ENCODE peak calls at places on chromosomes 1 and 21, in five cellular contexts. B is K562, G is uterus, L is ovary, Z is body of pancreas. O is an unnamed sample. For H3K36me3, the result is how much of the 10 kb centered on the place peaks cover.

GRCh38 chr1:14786104-14786675 is 187.7 kb downstream of the KAZN start:
- DNase-seq in B (no peak), G (no peak), L (no peak), Z (no peak), O (no peak)

GRCh38 chr21:44057960-44058651 is 46.0 kb downstream of the TRAPPC10 start:
- DNase-seq in B (no peak), G (no peak), L (no peak), Z (no peak), O (no peak)

GRCh38 chr1:229855999-229856650 is 210.9 kb upstream of the GALNT2 start:
- DNase-seq in B (no peak), G (no peak), L (no peak), Z (peak), O (peak)

GRCh38 chr1:164320780-164321683 is 238.0 kb upstream of the PBX1 start:
- DNase-seq in B (no peak), G (peak), L (peak), Z (peak), O (peak)

GRCh38 chr1:159071970-159072582 is 4.5 kb downstream of the AIM2 start:
- DNase-seq in B (peak), G (no peak), L (no peak), Z (no peak), O (no peak)

GRCh38 chr1:44810101-44810761 is 1.9 kb downstream of the BTBD19 start:
- DNase-seq in B (no peak), G (no peak), L (peak), Z (peak), O (peak)

GRCh38 chr1:27527223-27527856 is 37.4 kb upstream of the WASF2 start:
- DNase-seq in B (peak), G (peak), L (peak), Z (peak), O (peak)

GRCh38 chr1:228372183-228373003 is 34.2 kb downstream of the TRIM11 start:
- DNase-seq in B (peak), G (no peak), L (peak), Z (peak), O (peak)

GRCh38 chr1:167544447-167544846 is 9.1 kb downstream of the CREG1 start:
- DNase-seq in B (no peak), G (no peak), L (no peak), Z (no peak), O (peak)

GRCh38 chr1:170075186-170075585 is 691 bp upstream of the KIFAP3 start:
- DNase-seq in B (peak), G (peak), L (peak), Z (peak), O (no peak)

GRCh38 chr1:158537609-158538008 is 16.6 kb downstream of the OR6Y1 start:
- DNase-seq in B (no peak), G (no peak), L (no peak), Z (no peak), O (no peak)

GRCh38 chr1:7249516-7249915 is 464.3 kb downstream of the CAMTA1 start:
- DNase-seq in B (no peak), G (no peak), L (no peak), Z (no peak), O (no peak)

GRCh38 chr1:10339036-10339567 is 59.8 kb upstream of the PGD start:
- DNase-seq in B (no peak), G (no peak), L (no peak), Z (no peak), O (no peak)

GRCh38 chr1:84998642-84999280 is 1.8 kb upstream of the MCOLN2 start:
- DNase-seq in B (no peak), G (no peak), L (no peak), Z (no peak), O (peak)

GRCh38 chr1:155913969-155914757 is 3.0 kb upstream of the RIT1 start:
- DNase-seq in B (no peak), G (no peak), L (no peak), Z (no peak), O (no peak)

GRCh38 chr1:155912056-155912536 is 947 bp upstream of the RIT1 start:
- DNase-seq in B (no peak), G (no peak), L (no peak), Z (no peak), O (no peak)

GRCh38 chr1:155909894-155910293 is 1.3 kb downstream of the RIT1 start:
- DNase-seq in B (no peak), G (no peak), L (no peak), Z (no peak), O (no peak)

GRCh38 chr1:155910621-155911121 is 478 bp downstream of the RIT1 start:
- DNase-seq in B (peak), G (peak), L (peak), Z (peak), O (no peak)

GRCh38 chr1:155911156-155912055 is at the start of gene RIT1:
- DNase-seq in B (peak), G (peak), L (peak), Z (peak), O (peak)
- TF ChIP-seq POLR2A in B (peak), G (peak), L (peak), Z (peak), O (peak)

DNA sequence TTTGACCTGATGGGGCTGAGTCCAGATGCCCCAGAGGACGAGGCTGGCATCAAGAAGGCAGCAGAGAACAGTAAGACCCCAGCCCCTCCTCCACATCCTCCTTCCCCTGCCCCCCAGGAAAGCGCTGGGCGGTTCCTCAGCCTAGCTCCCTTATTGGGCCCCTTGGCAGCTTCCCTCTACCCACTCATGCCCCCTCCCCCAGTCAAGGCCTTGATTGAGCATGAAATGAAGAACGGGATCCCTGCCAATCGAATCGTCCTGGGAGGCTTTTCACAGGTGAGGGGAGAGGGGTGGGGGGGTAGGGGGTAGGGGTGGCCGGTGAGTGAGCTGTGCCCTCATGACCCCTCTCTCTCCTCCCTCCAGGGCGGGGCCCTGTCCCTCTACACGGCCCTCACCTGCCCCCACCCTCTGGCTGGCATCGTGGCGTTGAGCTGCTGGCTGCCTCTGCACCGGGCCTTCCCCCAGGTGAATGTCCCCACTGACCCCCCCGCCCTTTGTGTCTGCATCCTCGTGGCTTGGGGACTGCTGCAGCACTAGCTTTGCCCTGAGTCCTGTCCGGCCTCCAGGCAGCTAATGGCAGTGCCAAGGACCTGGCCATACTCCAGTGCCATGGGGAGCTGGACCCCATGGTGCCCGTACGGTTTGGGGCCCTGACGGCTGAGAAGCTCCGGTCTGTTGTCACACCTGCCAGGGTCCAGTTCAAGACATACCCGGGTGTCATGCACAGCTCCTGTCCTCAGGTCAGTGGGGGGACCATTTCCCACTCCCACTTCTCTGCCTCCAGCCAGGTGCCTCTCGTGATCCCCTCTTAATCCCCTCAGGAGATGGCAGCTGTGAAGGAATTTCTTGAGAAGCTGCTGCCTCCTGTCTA is 3.2 kb downstream of the LYPLA2 start:
- DNase-seq in B (no peak), G (no peak), L (peak), Z (no peak), O (no peak)
- H3K36me3 ChIP-seq in B (half or more), G (under half), L (under half), Z (under half), O (under half)

GRCh38 chr1:234958702-234959649 is 169.7 kb downstream of the TOMM20 start:
- DNase-seq in B (no peak), G (no peak), L (no peak), Z (no peak), O (no peak)

GRCh38 chr1:234956821-234957329 is 171.8 kb downstream of the TOMM20 start:
- DNase-seq in B (peak), G (peak), L (no peak), Z (peak), O (no peak)

GRCh38 chr1:234955107-234955731 is 173.4 kb downstream of the TOMM20 start:
- DNase-seq in B (no peak), G (peak), L (no peak), Z (peak), O (peak)

GRCh38 chr1:234958066-234958701 is 170.5 kb downstream of the TOMM20 start:
- DNase-seq in B (no peak), G (no peak), L (no peak), Z (peak), O (no peak)

GRCh38 chr1:234957330-234958065 is 171.1 kb downstream of the TOMM20 start:
- DNase-seq in B (peak), G (peak), L (no peak), Z (peak), O (peak)
- H3K27ac ChIP-seq in B (peak), G (peak), L (no peak), Z (peak), O (peak)

GRCh38 chr1:1421147-1421906 is at the start of gene ANKRD65:
- DNase-seq in B (no peak), G (no peak), L (peak), Z (peak), O (no peak)
- TF ChIP-seq POLR2A in B (no peak), G (no peak), L (no peak), Z (no peak), O (no peak)

GRCh38 chr1:235483090-235483489 is 21.2 kb downstream of the B3GALNT2 start:
- DNase-seq in B (no peak), G (no peak), L (no peak), Z (no peak), O (no peak)
- H3K36me3 ChIP-seq in B (half or more), G (under half), L (under half), Z (under half), O (under half)

DNA sequence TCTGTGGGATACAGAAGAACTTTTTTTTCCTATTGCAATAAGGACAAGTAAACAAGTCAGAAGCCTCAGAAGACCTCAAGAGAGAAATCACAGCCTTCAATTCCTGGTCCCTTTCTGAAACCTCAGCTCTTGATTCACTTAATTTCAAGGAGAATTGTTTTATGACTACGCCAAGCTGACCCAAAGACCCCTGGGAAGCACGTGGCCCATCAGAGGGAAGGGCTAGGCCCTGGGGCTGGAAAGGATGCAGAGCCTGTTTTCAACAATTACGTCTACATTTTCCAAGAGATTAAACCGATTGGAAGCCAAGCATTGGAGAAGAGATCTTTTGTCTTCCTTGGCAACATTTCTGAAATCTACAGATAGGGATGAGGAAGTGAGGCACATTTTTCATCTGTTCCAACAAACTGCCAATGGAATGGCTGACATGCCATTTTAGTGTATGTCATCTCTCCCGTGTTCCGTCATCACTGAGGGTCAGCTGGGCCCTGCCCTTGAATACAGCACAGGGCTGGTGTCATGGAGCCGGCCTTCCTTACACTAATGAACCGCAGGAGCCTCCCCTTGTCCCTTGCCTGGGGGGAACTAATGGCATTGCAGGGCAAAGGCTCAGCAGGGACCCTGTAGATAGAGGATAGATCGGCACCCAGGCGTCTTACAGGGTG is 41.8 kb upstream of the SCCPDH start:
- DNase-seq in B (no peak), G (no peak), L (no peak), Z (no peak), O (no peak)
- H3K27ac ChIP-seq in B (no peak), G (peak), L (no peak), Z (no peak), O (peak)

GRCh38 chr1:145425436-145426029 is at the start of gene NBPF20:
- DNase-seq in B (peak), G (peak), L (peak), Z (peak), O (peak)
- TF ChIP-seq POLR2A in B (peak), G (peak), L (no peak), Z (peak), O (no peak)

GRCh38 chr1:151515265-151515664 is 4.1 kb downstream of the CGN start:
- DNase-seq in B (no peak), G (no peak), L (no peak), Z (no peak), O (no peak)

GRCh38 chr1:151518431-151518830 is 7.2 kb downstream of the CGN start:
- DNase-seq in B (no peak), G (no peak), L (no peak), Z (no peak), O (no peak)

GRCh38 chr1:151514366-151514765 is 3.2 kb downstream of the CGN start:
- DNase-seq in B (no peak), G (no peak), L (no peak), Z (no peak), O (no peak)

GRCh38 chr1:151513626-151514101 is 2.5 kb downstream of the CGN start:
- DNase-seq in B (no peak), G (no peak), L (no peak), Z (peak), O (peak)

DNA sequence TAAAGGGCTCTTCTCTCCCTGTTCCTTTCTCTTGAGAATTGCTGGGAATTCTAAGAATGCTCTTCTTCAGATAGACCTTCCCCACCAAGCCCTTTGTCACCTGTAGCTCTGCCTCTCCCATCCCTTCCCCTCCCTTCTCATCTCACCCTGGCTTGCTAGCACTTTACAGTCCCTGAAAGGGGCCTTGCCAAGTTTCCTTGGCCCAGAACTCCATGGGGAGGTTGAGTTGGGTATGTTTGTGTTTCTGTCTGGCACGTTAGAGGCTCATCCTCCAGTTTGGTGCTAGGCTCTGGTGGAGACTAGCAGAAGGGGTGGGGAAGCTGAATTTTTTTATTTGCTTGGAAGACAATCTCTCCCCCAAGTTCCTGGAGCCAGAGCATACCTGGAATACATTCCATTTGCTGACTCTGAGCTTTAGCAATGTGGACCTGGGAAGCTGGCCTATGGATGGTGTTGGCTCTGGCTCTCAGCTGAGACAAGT is 4.9 kb downstream of the CGN start:
- DNase-seq in B (no peak), G (no peak), L (no peak), Z (no peak), O (no peak)
- H3K36me3 ChIP-seq in B (under half), G (under half), L (under half), Z (under half), O (under half)

O was measured in transverse colon.